ENCODE peak calls at places on chromosomes 2 and 18, in five cellular contexts. V, T, K, P and Y are unnamed samples.

GRCh38 chr2:64854773-64855237 is 134.4 kb upstream of the SLC1A4 start:
- DNase-seq in T (no peak), V (peak; percentile 75), K (no peak), P (peak; percentile 54), Y (no peak)

GRCh38 chr18:76458522-76459311 is 36.3 kb downstream of the ZNF516 start:
- DNase-seq in V (no peak), P (no peak), T (no peak), K (peak; percentile 65), Y (no peak)

GRCh38 chr2:132651115-132652099 is 18.6 kb downstream of the LYPD1 start:
- DNase-seq in K (no peak), V (peak; percentile 14), T (no peak), P (peak; percentile 63), Y (no peak)

GRCh38 chr2:96111823-96112500 is 4.4 kb downstream of the ADRA2B start:
- DNase-seq in K (no peak), P (no peak), V (no peak), T (no peak), Y (no peak)

GRCh38 chr2:32742381-32742780 is 114.5 kb downstream of the TTC27 start:
- DNase-seq in P (no peak), K (no peak), V (no peak), T (no peak), Y (no peak)

GRCh38 chr2:14866953-14867352 is 234.4 kb downstream of the LRATD1 start:
- DNase-seq in K (no peak), V (no peak), P (no peak), T (no peak), Y (no peak)

GRCh38 chr2:160097329-160097728 is 34.9 kb upstream of the PLA2R1 start:
- DNase-seq in V (no peak), K (no peak), T (no peak), P (no peak), Y (no peak)

GRCh38 chr18:66994790-66995189 is 390.9 kb upstream of the CDH19 start:
- DNase-seq in V (no peak), T (no peak), P (no peak), K (no peak), Y (no peak)

GRCh38 chr18:63440219-63440618 is 17.9 kb upstream of the VPS4B start:
- DNase-seq in P (no peak), V (no peak), K (no peak), T (no peak), Y (no peak)

GRCh38 chr2:47067788-47068407 is 87.2 kb downstream of the STPG4 start:
- DNase-seq in P (no peak), T (no peak), K (no peak), V (no peak), Y (no peak)

GRCh38 chr2:47064076-47064475 is 91.0 kb downstream of the STPG4 start:
- DNase-seq in K (no peak), P (no peak), T (no peak), V (no peak), Y (no peak)

GRCh38 chr2:47065343-47065742 is 89.8 kb downstream of the STPG4 start:
- DNase-seq in V (no peak), K (no peak), P (no peak), T (no peak), Y (no peak)

GRCh38 chr2:47063159-47063930 is 91.8 kb downstream of the STPG4 start:
- DNase-seq in V (no peak), T (no peak), P (no peak), K (no peak), Y (no peak)

GRCh38 chr2:47065771-47066380 is 89.2 kb downstream of the STPG4 start:
- DNase-seq in P (no peak), K (no peak), V (no peak), T (peak; percentile 60), Y (no peak)
- TF ChIP-seq EP300 in P (no peak), K (no peak), V (no peak), T (no peak), Y (no peak)

GRCh38 chr2:105522645-105523044 is 123.8 kb upstream of the FHL2 start:
- DNase-seq in P (no peak), T (no peak), V (no peak), K (no peak), Y (no peak)
- TF ChIP-seq EP300 in P (no peak), T (no peak), V (no peak), K (no peak), Y (no peak)

GRCh38 chr18:13726972-13727331 is 479 bp downstream of the RNMT start:
- DNase-seq in T (peak; percentile 47), V (peak; percentile 31), K (peak; percentile 85), P (peak; percentile 43), Y (peak; percentile 38)

GRCh38 chr18:13725566-13726227 is 661 bp downstream of the FAM210A start:
- DNase-seq in K (no peak), P (peak; percentile 1), T (no peak), V (no peak), Y (no peak)

GRCh38 chr18:13730486-13730885 is 4.0 kb downstream of the RNMT start:
- DNase-seq in K (no peak), T (no peak), P (no peak), V (no peak), Y (no peak)

GRCh38 chr18:13726228-13726971 is at the start of the genes FAM210A and RNMT:
- DNase-seq in V (peak; percentile 86), T (peak; percentile 97), K (peak; percentile 96), P (peak; percentile 96), Y (peak; percentile 96)
- TF ChIP-seq EP300 in V (peak; percentile 56), T (peak; percentile 13), K (no peak), P (no peak), Y (no peak)

GRCh38 chr2:3299130-3299529 is 78.5 kb downstream of the EIPR1 start:
- DNase-seq in K (peak; percentile 37), T (no peak), P (no peak), V (no peak), Y (no peak)
- TF ChIP-seq EP300 in K (no peak), T (no peak), P (no peak), V (no peak), Y (no peak)

DNA sequence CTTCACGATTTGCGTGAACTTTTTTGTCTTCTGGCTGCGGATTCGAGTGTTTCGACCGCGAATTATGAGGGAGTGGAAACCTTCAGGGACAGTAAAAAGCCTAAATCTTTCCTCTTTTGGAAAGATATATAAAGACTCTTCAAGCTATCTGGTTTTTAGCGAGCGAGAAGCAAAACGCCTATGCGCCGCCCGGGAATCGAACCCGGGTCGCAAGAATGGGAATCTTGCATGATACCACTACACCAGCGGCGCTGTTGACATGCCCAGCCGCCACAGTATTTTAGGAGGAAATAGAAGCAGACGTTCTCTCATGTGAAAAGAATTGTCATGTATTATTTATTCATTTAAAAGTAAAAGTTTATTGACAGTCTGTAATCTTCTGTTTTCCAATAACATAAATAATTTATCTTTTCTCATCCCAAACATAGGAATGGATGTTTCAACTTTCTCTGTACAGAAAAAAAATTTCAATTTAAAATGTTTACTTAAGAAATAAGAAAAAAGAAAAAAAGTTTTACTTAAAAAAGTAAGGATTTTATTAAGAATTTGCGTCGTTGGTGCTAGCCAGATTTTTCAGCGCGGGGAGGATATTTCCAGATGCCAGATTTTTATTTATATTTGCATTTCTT is 496 bp upstream of the TIA1 start:
- DNase-seq in P (peak; percentile 91), V (no peak), T (peak; percentile 91), K (peak; percentile 93), Y (peak; percentile 88)
- TF ChIP-seq EP300 in P (no peak), V (peak; percentile 75), T (no peak), K (no peak), Y (no peak)